ENCODE peak calls at places on chromosome 19, in four cellular contexts. R, T, P and I are unnamed samples.
A peak's percentile ranks its signal among the peaks of the same experiment; 100 is the strongest.

GRCh38 chr19:19006213-19006612 is 27.1 kb downstream of the SUGP2 start:
- DNase-seq in R (no peak), T (no peak), P (no peak), I (no peak)

GRCh38 chr19:41308450-41309224 is 1.3 kb upstream of the CCDC97 start:
- DNase-seq in R (peak; percentile 76), T (peak; percentile 75), P (peak; percentile 68), I (peak; percentile 73)

GRCh38 chr19:4744451-4745170 is 21.0 kb upstream of the DPP9 start:
- DNase-seq in R (no peak), T (peak; percentile 22), P (no peak), I (no peak)

GRCh38 chr19:44789943-44790467 is 12.3 kb downstream of the CBLC start:
- DNase-seq in R (no peak), T (no peak), P (no peak), I (no peak)

GRCh38 chr19:28609091-28609755 is 603.7 kb downstream of the UQCRFS1 start:
- DNase-seq in R (no peak), T (peak; percentile 34), P (no peak), I (no peak)

GRCh38 chr19:47657719-47658118 is 48.8 kb downstream of the BICRA start:
- DNase-seq in R (no peak), T (no peak), P (no peak), I (no peak)

GRCh38 chr19:42472402-42473147 is 29.8 kb upstream of the CXCL17 start:
- DNase-seq in R (no peak), T (no peak), P (no peak), I (no peak)

GRCh38 chr19:4191044-4191443 is 8.6 kb downstream of the ANKRD24 start:
- DNase-seq in R (no peak), T (no peak), P (no peak), I (no peak)

GRCh38 chr19:49244256-49244655 is 80.7 kb downstream of the SLC6A16 start:
- DNase-seq in R (no peak), T (no peak), P (no peak), I (no peak)

GRCh38 chr19:35973487-35973886 is 21.5 kb upstream of the SDHAF1 start:
- DNase-seq in R (no peak), T (no peak), P (no peak), I (no peak)

GRCh38 chr19:8028951-8029491 is 23.5 kb upstream of the CCL25 start:
- DNase-seq in R (no peak), T (peak; percentile 45), P (no peak), I (no peak)

GRCh38 chr19:52554216-52554971 is 15.7 kb upstream of the ZNF701 start:
- DNase-seq in R (no peak), T (no peak), P (no peak), I (no peak)

GRCh38 chr19:47778954-47779351 is 450 bp downstream of the SELENOW start:
- DNase-seq in R (no peak), T (peak; percentile 49), P (no peak), I (no peak)

GRCh38 chr19:10398819-10399218 is 4.5 kb downstream of the CDC37 start:
- DNase-seq in R (no peak), T (peak; percentile 39), P (no peak), I (no peak)

GRCh38 chr19:29694669-29695627 is 20.1 kb downstream of the C19orf12 start:
- DNase-seq in R (peak; percentile 66), T (peak; percentile 59), P (no peak), I (no peak)

GRCh38 chr19:43618921-43619261 is 538 bp downstream of the ZNF428 start:
- DNase-seq in R (peak; percentile 79), T (peak; percentile 61), P (peak; percentile 25), I (no peak)

GRCh38 chr19:1469200-1469935 is 9.6 kb downstream of the C19orf25 start:
- DNase-seq in R (no peak), T (no peak), P (no peak), I (no peak)

GRCh38 chr19:11268783-11269267 is 6.5 kb upstream of the DOCK6 start:
- DNase-seq in R (peak; percentile 60), T (peak; percentile 62), P (no peak), I (no peak)

GRCh38 chr19:33631628-33631995 is 9.9 kb downstream of the CHST8 start:
- DNase-seq in R (no peak), T (no peak), P (no peak), I (no peak)

GRCh38 chr19:33628921-33629825 is 7.4 kb downstream of the CHST8 start:
- DNase-seq in R (no peak), T (no peak), P (no peak), I (no peak)

GRCh38 chr19:33630880-33631627 is 9.3 kb downstream of the CHST8 start:
- DNase-seq in R (no peak), T (no peak), P (no peak), I (no peak)

GRCh38 chr19:33627962-33628839 is 6.4 kb downstream of the CHST8 start:
- DNase-seq in R (no peak), T (no peak), P (no peak), I (no peak)

DNA sequence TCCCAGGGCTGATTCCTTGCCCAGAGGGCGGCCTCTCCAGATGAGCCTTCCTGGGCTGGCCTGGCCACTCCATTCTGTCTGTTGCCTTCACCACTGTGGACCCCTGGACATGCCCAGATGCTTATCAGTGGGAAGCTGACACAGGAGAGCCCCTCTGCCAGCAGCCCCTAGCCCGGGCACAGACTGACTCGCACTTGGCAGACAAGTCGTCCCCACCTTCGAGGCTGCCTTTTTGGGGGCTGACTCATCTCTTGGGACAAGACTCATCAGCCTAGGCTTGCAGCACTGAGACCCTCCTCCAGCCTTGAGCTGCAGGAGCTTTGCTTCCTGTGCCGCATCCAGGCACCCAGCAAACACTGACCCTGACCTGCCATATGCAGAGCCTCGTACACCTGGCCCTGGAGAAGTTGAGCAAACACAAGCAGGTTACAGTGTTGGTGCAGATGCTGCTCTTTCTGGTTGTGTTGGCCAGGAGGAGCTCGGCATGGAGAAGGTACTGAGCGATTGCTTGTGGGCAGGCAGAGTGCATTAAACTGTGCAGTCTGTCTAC is 8.1 kb downstream of the CHST8 start:
- DNase-seq in R (no peak), T (no peak), P (no peak), I (no peak)
- TF ChIP-seq TCF7L2 in R (no peak), T (no peak), P (no peak), I (no peak)

DNA sequence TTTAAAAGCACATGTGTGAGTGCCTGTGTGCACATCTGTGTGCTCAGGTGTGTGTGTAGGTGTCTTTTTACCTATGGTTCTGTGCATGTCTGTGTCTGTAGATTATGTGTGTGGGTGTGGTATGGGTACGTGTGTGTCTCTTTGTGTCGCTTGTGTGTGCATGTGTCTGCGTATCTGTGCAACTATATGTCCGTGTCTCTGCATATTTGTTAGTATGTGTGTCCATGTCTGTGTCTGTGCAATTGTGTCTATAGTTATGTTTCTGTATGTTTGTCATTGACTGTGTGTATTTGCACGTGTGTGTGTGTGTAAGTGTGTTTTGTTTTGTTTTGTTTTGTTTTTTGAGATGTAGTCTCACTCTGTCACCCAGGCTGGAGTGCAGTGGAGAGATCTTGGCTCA is 7.3 kb upstream of the KCTD15 start:
- DNase-seq in R (no peak), T (no peak), P (no peak), I (no peak)
- TF ChIP-seq TCF7L2 in R (no peak), T (no peak), P (no peak), I (no peak)

DNA sequence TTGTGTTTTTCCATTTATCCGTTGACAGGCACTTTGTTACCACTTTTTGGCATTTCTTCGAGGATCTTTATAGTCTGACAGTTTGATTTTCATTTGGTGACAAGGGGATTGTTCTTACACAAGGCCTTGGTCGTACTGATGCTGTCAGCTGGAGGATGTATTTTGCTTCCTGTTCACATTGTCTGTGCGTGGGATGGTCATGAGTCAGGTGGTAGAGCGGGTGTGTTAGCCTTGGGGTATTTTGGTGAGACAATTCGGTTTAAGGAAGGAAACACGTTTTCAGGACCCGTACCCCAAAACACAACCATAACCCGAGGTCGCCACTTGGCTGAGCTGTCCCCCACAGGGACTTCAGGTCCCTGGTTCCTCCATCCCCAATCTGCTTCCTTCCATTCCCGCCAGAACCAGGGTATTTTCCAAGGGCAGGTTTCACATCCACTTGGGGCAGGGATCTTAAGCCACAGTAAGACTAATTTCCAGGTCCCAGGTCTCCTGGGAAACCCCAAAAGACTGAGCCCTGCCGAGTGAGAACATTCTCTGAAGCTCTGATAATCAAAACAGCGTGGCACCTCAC is 15.0 kb downstream of the MYO9B start:
- DNase-seq in R (no peak), T (no peak), P (no peak), I (no peak)
- TF ChIP-seq TCF7L2 in R (no peak), T (no peak), P (no peak), I (no peak)

DNA sequence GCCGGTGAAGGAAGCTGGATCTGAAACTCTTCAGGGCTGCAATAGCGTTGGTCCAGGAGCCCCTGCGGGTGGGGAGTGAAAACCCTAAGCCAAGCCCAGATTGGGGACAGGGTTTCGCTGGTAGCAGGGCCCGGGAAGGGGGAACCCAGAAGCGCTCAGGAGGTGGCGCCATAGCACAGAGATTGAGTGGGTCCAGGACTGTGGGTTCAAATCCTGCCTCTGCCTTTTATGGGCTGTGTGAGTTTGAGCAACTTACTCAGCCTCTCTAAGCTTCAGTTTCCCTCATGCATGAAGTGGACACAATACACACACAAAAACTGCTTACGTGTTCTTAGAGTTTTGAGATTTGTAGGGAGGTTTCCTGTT is 8.3 kb upstream of the SYCN start:
- DNase-seq in R (no peak), T (peak; percentile 68), P (peak; percentile 75), I (peak; percentile 53)
- TF ChIP-seq TCF7L2 in R (no peak), T (no peak), P (no peak), I (no peak)